ENCODE peak calls at places on chromosomes 13 and 19, in five cellular contexts. L, O, V, C and S are unnamed samples.

GRCh38 chr13:30798776-30799625 is 63.7 kb downstream of the ALOX5AP start:
- DNase-seq in L (no peak), O (peak; percentile 68), C (no peak), V (peak; percentile 15), S (no peak)

GRCh38 chr19:30666301-30666803 is 294.2 kb downstream of the ZNF536 start:
- DNase-seq in O (peak; percentile 58), L (peak; percentile 54), V (peak; percentile 61), C (no peak), S (peak; percentile 38)

GRCh38 chr13:23679214-23679613 is 109.0 kb downstream of the TNFRSF19 start:
- DNase-seq in O (peak; percentile 21), C (no peak), V (no peak), L (no peak), S (no peak)

GRCh38 chr13:35675651-35676050 is 199.2 kb upstream of the MAB21L1 start:
- DNase-seq in C (no peak), V (no peak), L (no peak), O (no peak), S (no peak)

GRCh38 chr13:95553614-95554385 is 1.3 kb downstream of the CLDN10 start:
- DNase-seq in C (no peak), V (peak; percentile 61), O (no peak), L (no peak), S (no peak)

GRCh38 chr19:56639217-56639616 is 3.7 kb upstream of the SMIM17 start:
- DNase-seq in V (peak; percentile 63), C (no peak), O (peak; percentile 36), L (peak; percentile 4), S (no peak)

GRCh38 chr19:38727306-38727867 is 16.9 kb downstream of the CAPN12 start:
- DNase-seq in C (no peak), L (no peak), O (no peak), V (no peak), S (peak; percentile 23)

GRCh38 chr13:31174018-31174417 is 12.3 kb upstream of the HSPH1 start:
- DNase-seq in O (peak; percentile 56), C (no peak), L (no peak), V (no peak), S (no peak)

GRCh38 chr13:106491928-106492327 is 43.5 kb downstream of the EFNB2 start:
- DNase-seq in L (no peak), C (no peak), O (no peak), V (no peak), S (no peak)

GRCh38 chr19:19656451-19657396 is 6.8 kb downstream of the ATP13A1 start:
- DNase-seq in V (no peak), L (no peak), O (no peak), C (no peak), S (no peak)

GRCh38 chr13:99687728-99688397 is 186.6 kb downstream of the TM9SF2 start:
- DNase-seq in C (no peak), O (peak; percentile 89), L (no peak), V (peak; percentile 98), S (no peak)

GRCh38 chr19:28333909-28334308 is 879.0 kb downstream of the UQCRFS1 start:
- DNase-seq in C (no peak), O (no peak), V (no peak), L (no peak), S (no peak)

GRCh38 chr19:8363803-8364771 is at the start of gene ANGPTL4:
- DNase-seq in O (peak; percentile 77), V (peak; percentile 64), C (no peak), L (peak; percentile 75), S (peak; percentile 87)

GRCh38 chr13:44132710-44133109 is 240.9 kb upstream of the SERP2 start:
- DNase-seq in C (no peak), V (no peak), L (peak; percentile 24), O (peak; percentile 49), S (peak; percentile 36)

GRCh38 chr19:46748325-46749109 is 2.3 kb upstream of the STRN4 start:
- DNase-seq in L (peak; percentile 87), C (peak; percentile 40), V (peak; percentile 85), O (peak; percentile 72), S (no peak)

GRCh38 chr19:19185853-19186728 is 5.9 kb downstream of the BORCS8 start:
- DNase-seq in V (peak; percentile 92), C (no peak), O (peak; percentile 50), L (peak; percentile 50), S (no peak)

GRCh38 chr13:112532837-112533745 is 54.9 kb downstream of the TUBGCP3 start:
- DNase-seq in C (no peak), L (no peak), V (no peak), O (no peak), S (no peak)

GRCh38 chr19:47158879-47159509 is 28.4 kb downstream of the SAE1 start:
- DNase-seq in V (no peak), O (peak; percentile 75), L (no peak), C (no peak), S (no peak)

GRCh38 chr13:50526771-50527567 is 316.5 kb downstream of the DLEU7 start:
- DNase-seq in V (no peak), L (no peak), C (no peak), O (no peak), S (no peak)

GRCh38 chr13:100440756-100441421 is 147.7 kb downstream of the GGACT start:
- DNase-seq in C (no peak), L (no peak), V (no peak), O (peak; percentile 11), S (no peak)

GRCh38 chr19:39277598-39277997 is 9.4 kb downstream of the IFNL2 start:
- DNase-seq in V (no peak), O (no peak), C (no peak), L (no peak), S (no peak)

GRCh38 chr13:113648218-113648615 is 9.8 kb downstream of the ATP4B start:
- DNase-seq in V (no peak), L (no peak), O (no peak), C (no peak), S (peak; percentile 12)

GRCh38 chr13:105342421-105342820 is 1193.0 kb downstream of the EFNB2 start:
- DNase-seq in L (no peak), O (peak; percentile 49), V (no peak), C (no peak), S (no peak)

GRCh38 chr19:33399745-33400681 is 26.5 kb downstream of the CEBPG start:
- DNase-seq in C (no peak), L (no peak), V (no peak), O (no peak), S (peak; percentile 18)

GRCh38 chr19:48878219-48879024 is 6.2 kb downstream of the PPP1R15A start:
- DNase-seq in O (no peak), L (no peak), V (no peak), C (no peak), S (no peak)

GRCh38 chr19:3760871-3761361 is 576 bp downstream of the APBA3 start:
- DNase-seq in L (no peak), C (no peak), V (peak; percentile 14), O (peak; percentile 34), S (no peak)

GRCh38 chr19:19324059-19324755 is 3.6 kb downstream of the MAU2 start:
- DNase-seq in C (no peak), L (no peak), O (no peak), V (no peak), S (no peak)

GRCh38 chr19:16381756-16382401 is 57.3 kb downstream of the KLF2 start:
- DNase-seq in L (no peak), C (no peak), O (no peak), V (no peak), S (no peak)

GRCh38 chr13:40539954-40540706 is 126.3 kb downstream of the FOXO1 start:
- DNase-seq in O (peak; percentile 92), V (peak; percentile 91), C (peak; percentile 43), L (no peak), S (no peak)

GRCh38 chr13:93726173-93727019 is 499.8 kb downstream of the GPC6 start:
- DNase-seq in V (peak; percentile 25), L (no peak), O (no peak), C (peak; percentile 43), S (no peak)

GRCh38 chr13:23567792-23568480 is 2.3 kb upstream of the TNFRSF19 start:
- DNase-seq in O (no peak), C (no peak), L (no peak), V (peak; percentile 83), S (no peak)

GRCh38 chr13:107960301-107960700 is 255.0 kb downstream of the LIG4 start:
- DNase-seq in L (no peak), O (no peak), V (peak; percentile 51), C (no peak), S (no peak)

GRCh38 chr19:23882493-23882892 is 32.2 kb upstream of the ZNF726 start:
- DNase-seq in L (peak; percentile 68), C (no peak), V (no peak), O (no peak), S (peak; percentile 30)

GRCh38 chr13:110254751-110255553 is 52.0 kb downstream of the COL4A1 start:
- DNase-seq in C (no peak), L (no peak), V (peak; percentile 64), O (no peak), S (no peak)

GRCh38 chr13:40352807-40353562 is 313.5 kb downstream of the FOXO1 start:
- DNase-seq in L (no peak), V (no peak), C (no peak), O (peak; percentile 30), S (no peak)

GRCh38 chr13:111183959-111184684 is 69.0 kb downstream of the ARHGEF7 start:
- DNase-seq in V (no peak), O (peak; percentile 74), L (no peak), C (no peak), S (no peak)

GRCh38 chr13:55999709-56000108 is 1141.0 kb upstream of the PRR20A start:
- DNase-seq in O (no peak), L (no peak), C (no peak), V (peak; percentile 47), S (no peak)